ENCODE peak calls at places on chromosomes 16 and 17, in seven cellular contexts. M is GM12865, B is breast epithelium, J is ascending aorta, I is HCT116, L is transverse colon, T is BJ. E is an unnamed sample.
A peak's percentile ranks its signal among the peaks of the same experiment; 100 is the strongest.

GRCh38 chr17:75808905-75809621 is 24.5 kb downstream of the UNK start:
- DNase-seq in L (no peak), M (peak; percentile 55), I (no peak), T (no peak), B (peak; percentile 61), J (peak; percentile 83), E (peak; percentile 93)

GRCh38 chr16:81823734-81824133 is 44.6 kb downstream of the PLCG2 start:
- DNase-seq in L (no peak), I (no peak), M (no peak), B (no peak), T (no peak), J (no peak), E (no peak)

GRCh38 chr17:77501751-77502625 is 361.2 kb downstream of the SEC14L1 start:
- DNase-seq in L (peak; percentile 5), M (no peak), B (no peak), T (no peak), J (no peak), I (no peak), E (no peak)

GRCh38 chr16:83701494-83701893 is 106.3 kb upstream of the HSBP1 start:
- DNase-seq in B (no peak), T (no peak), L (no peak), J (no peak), M (peak; percentile 38), I (no peak), E (peak; percentile 37)

GRCh38 chr17:494601-495195 is 142.1 kb upstream of the RPH3AL start:
- DNase-seq in L (no peak), M (peak; percentile 8), I (no peak), J (no peak), T (no peak), B (no peak), E (no peak)

GRCh38 chr16:81894592-81894991 is 115.5 kb downstream of the PLCG2 start:
- DNase-seq in L (no peak), B (no peak), M (no peak), J (no peak), I (no peak), T (no peak), E (no peak)

GRCh38 chr16:84228321-84228838 is 11.4 kb downstream of the KCNG4 start:
- DNase-seq in T (peak; percentile 59), B (peak; percentile 27), L (peak; percentile 15), M (no peak), J (peak; percentile 92), I (peak; percentile 76), E (peak; percentile 90)

GRCh38 chr17:40319651-40320550 is 10.9 kb downstream of the RARA start:
- DNase-seq in L (peak; percentile 75), J (peak; percentile 83), B (peak; percentile 53), I (no peak), T (no peak), M (no peak), E (no peak)

GRCh38 chr16:87855852-87856715 is 13.2 kb downstream of the SLC7A5 start:
- DNase-seq in J (peak; percentile 80), I (no peak), T (no peak), M (peak; percentile 71), B (peak; percentile 61), L (peak; percentile 85), E (no peak)

GRCh38 chr17:36869856-36870617 is 67.2 kb upstream of the LHX1 start:
- DNase-seq in T (no peak), L (no peak), M (no peak), I (no peak), J (no peak), B (no peak), E (peak; percentile 18)

GRCh38 chr16:68083861-68084503 is 1.2 kb upstream of the NFATC3 start:
- DNase-seq in I (no peak), J (no peak), M (no peak), L (no peak), B (peak; percentile 33), T (no peak), E (no peak)

GRCh38 chr17:16406742-16407674 is 8.4 kb upstream of the TRPV2 start:
- DNase-seq in T (no peak), I (no peak), L (peak; percentile 49), B (peak; percentile 36), M (peak; percentile 78), J (peak; percentile 86), E (no peak)

GRCh38 chr17:39261286-39261685 is 35.5 kb upstream of the STAC2 start:
- DNase-seq in T (no peak), B (no peak), M (peak; percentile 37), L (no peak), J (no peak), I (no peak), E (no peak)

GRCh38 chr17:54903375-54903774 is 2.7 kb downstream of the TOM1L1 start:
- DNase-seq in T (no peak), M (no peak), I (no peak), J (no peak), L (peak; percentile 19), B (peak; percentile 48), E (no peak)

GRCh38 chr17:75034236-75034908 is 12.4 kb downstream of the ATP5PD start:
- DNase-seq in B (peak; percentile 90), M (peak; percentile 95), J (peak; percentile 95), T (no peak), I (peak; percentile 93), L (peak; percentile 88), E (peak; percentile 87)

GRCh38 chr16:55530316-55530856 is 21.5 kb downstream of the LPCAT2 start:
- DNase-seq in J (no peak), B (no peak), I (no peak), L (no peak), M (no peak), T (no peak), E (no peak)

GRCh38 chr17:2656293-2656692 is 55.3 kb downstream of the CLUH start:
- DNase-seq in T (no peak), B (no peak), L (no peak), J (no peak), I (no peak), M (no peak), E (no peak)

GRCh38 chr16:2977440-2977839 is 2.8 kb downstream of the PKMYT1 start:
- DNase-seq in T (no peak), L (peak; percentile 52), B (no peak), M (no peak), J (no peak), I (no peak), E (no peak)

GRCh38 chr16:79926451-79927205 is 326.1 kb upstream of the MAF start:
- DNase-seq in I (no peak), L (no peak), B (no peak), M (no peak), T (no peak), J (no peak), E (no peak)

GRCh38 chr16:4323071-4323844 is 7.4 kb downstream of the GLIS2 start:
- DNase-seq in J (no peak), T (no peak), I (no peak), B (peak; percentile 66), L (no peak), M (no peak), E (no peak)

GRCh38 chr16:11392041-11392581 is 46.9 kb downstream of the RMI2 start:
- DNase-seq in M (no peak), B (no peak), I (no peak), T (no peak), J (no peak), L (no peak), E (no peak)

GRCh38 chr16:58243528-58244004 is 45.7 kb upstream of the CSNK2A2 start:
- DNase-seq in M (peak; percentile 93), J (no peak), B (peak; percentile 11), L (peak; percentile 26), T (no peak), I (no peak), E (no peak)

GRCh38 chr17:40553694-40554534 is 11.4 kb downstream of the CCR7 start:
- DNase-seq in B (peak; percentile 78), L (no peak), J (peak; percentile 74), T (peak; percentile 51), I (no peak), M (no peak), E (peak; percentile 80)

GRCh38 chr17:20998571-20999043 is 44.2 kb downstream of the USP22 start:
- DNase-seq in L (no peak), I (no peak), J (no peak), T (no peak), B (no peak), M (no peak), E (no peak)

GRCh38 chr17:20995873-20996723 is 46.7 kb downstream of the USP22 start:
- DNase-seq in B (no peak), T (no peak), L (peak; percentile 4), J (peak; percentile 60), M (no peak), I (no peak), E (no peak)

GRCh38 chr17:20999044-20999573 is 43.7 kb downstream of the USP22 start:
- DNase-seq in M (no peak), L (no peak), T (no peak), B (no peak), J (no peak), I (no peak), E (peak; percentile 26)

GRCh38 chr17:20996724-20997615 is 45.8 kb downstream of the USP22 start:
- DNase-seq in J (peak; percentile 56), T (no peak), L (peak; percentile 1), B (no peak), I (no peak), M (no peak), E (no peak)

GRCh38 chr17:20997711-20998570 is 44.9 kb downstream of the USP22 start:
- DNase-seq in T (no peak), J (peak; percentile 59), M (no peak), I (no peak), B (no peak), L (no peak), E (no peak)
- TF ChIP-seq CTCF in T (no peak), J (no peak), M (no peak), I (no peak), B (no peak), L (no peak), E (no peak)

GRCh38 chr16:1615761-1616160 is 3.6 kb downstream of the CRAMP1 start:
- DNase-seq in B (no peak), M (no peak), I (no peak), L (no peak), J (no peak), T (peak; percentile 9), E (peak; percentile 7)
- H3K4me3 ChIP-seq in B (no peak overlapping the region), M (no peak overlapping the region), I (no peak overlapping the region), L (no peak overlapping the region), J (peak overlapping the region; percentile 91), T (peak overlapping the region; percentile 86), E (peak overlapping the region; percentile 88)

DNA sequence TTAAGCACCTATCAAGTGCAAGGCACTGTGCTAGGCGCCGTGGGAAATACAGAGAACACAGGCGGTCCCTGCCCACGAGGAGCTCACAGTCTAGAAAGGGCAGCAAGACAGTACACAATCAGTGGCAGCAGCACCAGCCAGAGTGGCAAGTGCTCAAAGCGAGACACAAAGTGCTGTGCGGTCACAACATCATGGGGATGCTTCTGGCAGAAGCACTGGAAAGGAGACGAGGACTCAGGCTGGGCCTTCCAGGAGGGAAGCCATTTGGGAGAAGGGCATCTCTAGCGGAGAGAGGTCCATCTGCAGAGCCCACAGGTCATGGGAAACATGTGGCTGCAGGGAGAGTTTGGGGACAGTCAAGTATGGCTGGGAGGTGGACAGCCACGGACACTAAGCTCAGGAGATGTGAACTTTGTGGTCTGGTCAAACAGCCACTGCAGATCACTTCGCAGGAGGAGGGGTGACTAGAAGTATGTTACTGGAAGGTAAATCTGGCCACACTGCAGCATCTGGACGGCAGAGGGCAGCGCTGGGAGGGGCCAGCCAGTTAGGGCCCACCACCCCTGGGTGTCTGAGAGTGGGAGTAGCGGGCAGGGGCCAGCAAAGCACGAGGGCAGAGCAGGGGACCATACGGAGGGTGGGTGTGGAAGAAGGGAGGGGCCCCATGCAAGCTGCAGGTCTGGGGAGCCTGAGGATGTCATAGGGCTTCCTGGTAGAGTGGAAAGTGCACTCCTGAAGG is 71.1 kb downstream of the N4BP1 start:
- DNase-seq in B (no peak), T (no peak), J (no peak), L (no peak), I (no peak), M (no peak), E (no peak)
- TF ChIP-seq CTCF in B (no peak), T (peak; percentile 54), J (peak; percentile 10), L (peak; percentile 35), I (peak; percentile 23), M (no peak), E (peak; percentile 45)

GRCh38 chr17:18158022-18158600 is 25.5 kb upstream of the ALKBH5 start:
- DNase-seq in L (peak; percentile 98), B (peak; percentile 89), M (peak; percentile 93), T (peak; percentile 50), I (peak; percentile 86), J (peak; percentile 95), E (peak; percentile 81)
- H3K4me3 ChIP-seq in L (peak overlapping the region; percentile 50), B (peak overlapping the region; percentile 47), M (peak overlapping the region; percentile 57), T (peak overlapping the region; percentile 41), I (peak overlapping the region; percentile 45), J (peak overlapping the region; percentile 61), E (peak overlapping the region; percentile 42)

E was measured in fibroblast of the aortic adventitia.